ENCODE peak calls at places on chromosomes 5 and 9, in eight cellular contexts. K is Calu3; Z is bronchial epithelial cell; P is dorsolateral prefrontal cortex; N is breast epithelium; E is CD4-positive, alpha-beta T cell; M is A549; I is AG04449. J is an unnamed sample.

GRCh38 chr5:3489221-3489620 is 106.4 kb upstream of the IRX1 start:
- DNase-seq in E (no peak), K (no peak), P (no peak), Z (no peak), I (no peak), N (no peak), M (no peak), J (no peak)

GRCh38 chr9:82645591-82645990 is 417.4 kb downstream of the RASEF start:
- DNase-seq in N (no peak), P (no peak), K (no peak), M (no peak), Z (peak; percentile 50), I (no peak), E (no peak), J (no peak)

GRCh38 chr5:178384815-178385471 is 152.3 kb upstream of the PHYKPL start:
- DNase-seq in E (no peak), Z (no peak), K (no peak), P (no peak), M (no peak), N (no peak), I (no peak), J (no peak)

GRCh38 chr9:77453857-77454647 is 194.1 kb downstream of the GNA14 start:
- DNase-seq in I (no peak), N (no peak), E (no peak), Z (no peak), P (no peak), M (no peak), K (no peak), J (no peak)

GRCh38 chr5:68661237-68661636 is 432.6 kb upstream of the SLC30A5 start:
- DNase-seq in N (no peak), M (no peak), K (peak; percentile 16), E (no peak), I (no peak), Z (peak; percentile 58), P (no peak), J (no peak)

GRCh38 chr5:131417240-131417869 is 153.5 kb downstream of the CDC42SE2 start:
- DNase-seq in Z (peak; percentile 52), E (peak; percentile 81), K (peak; percentile 86), N (peak; percentile 70), I (no peak), M (peak; percentile 78), P (peak; percentile 59), J (peak; percentile 70)

GRCh38 chr5:167049043-167049663 is 1242.3 kb upstream of the WWC1 start:
- DNase-seq in K (peak; percentile 60), M (peak; percentile 44), P (no peak), Z (peak; percentile 58), N (no peak), E (no peak), I (no peak), J (no peak)

GRCh38 chr5:153959134-153959957 is 79.4 kb downstream of the FAM114A2 start:
- DNase-seq in E (no peak), Z (no peak), M (peak; percentile 22), I (peak; percentile 61), P (no peak), K (no peak), N (no peak), J (no peak)

GRCh38 chr9:135961277-135961705 is at the start of gene UBAC1:
- DNase-seq in N (peak; percentile 92), E (peak; percentile 90), Z (peak; percentile 82), P (peak; percentile 96), I (peak; percentile 33), K (peak; percentile 93), M (peak; percentile 95), J (peak; percentile 77)

GRCh38 chr9:135959814-135960213 is 1.4 kb downstream of the UBAC1 start:
- DNase-seq in N (no peak), Z (peak; percentile 17), I (no peak), E (no peak), P (no peak), M (no peak), K (no peak), J (no peak)

GRCh38 chr9:135961811-135962695 is 880 bp upstream of the UBAC1 start:
- DNase-seq in N (no peak), K (no peak), E (no peak), M (no peak), I (no peak), P (no peak), Z (no peak), J (no peak)

GRCh38 chr9:135958485-135958884 is 2.7 kb downstream of the UBAC1 start:
- DNase-seq in M (no peak), E (no peak), I (no peak), P (no peak), N (no peak), K (no peak), Z (no peak), J (no peak)

DNA sequence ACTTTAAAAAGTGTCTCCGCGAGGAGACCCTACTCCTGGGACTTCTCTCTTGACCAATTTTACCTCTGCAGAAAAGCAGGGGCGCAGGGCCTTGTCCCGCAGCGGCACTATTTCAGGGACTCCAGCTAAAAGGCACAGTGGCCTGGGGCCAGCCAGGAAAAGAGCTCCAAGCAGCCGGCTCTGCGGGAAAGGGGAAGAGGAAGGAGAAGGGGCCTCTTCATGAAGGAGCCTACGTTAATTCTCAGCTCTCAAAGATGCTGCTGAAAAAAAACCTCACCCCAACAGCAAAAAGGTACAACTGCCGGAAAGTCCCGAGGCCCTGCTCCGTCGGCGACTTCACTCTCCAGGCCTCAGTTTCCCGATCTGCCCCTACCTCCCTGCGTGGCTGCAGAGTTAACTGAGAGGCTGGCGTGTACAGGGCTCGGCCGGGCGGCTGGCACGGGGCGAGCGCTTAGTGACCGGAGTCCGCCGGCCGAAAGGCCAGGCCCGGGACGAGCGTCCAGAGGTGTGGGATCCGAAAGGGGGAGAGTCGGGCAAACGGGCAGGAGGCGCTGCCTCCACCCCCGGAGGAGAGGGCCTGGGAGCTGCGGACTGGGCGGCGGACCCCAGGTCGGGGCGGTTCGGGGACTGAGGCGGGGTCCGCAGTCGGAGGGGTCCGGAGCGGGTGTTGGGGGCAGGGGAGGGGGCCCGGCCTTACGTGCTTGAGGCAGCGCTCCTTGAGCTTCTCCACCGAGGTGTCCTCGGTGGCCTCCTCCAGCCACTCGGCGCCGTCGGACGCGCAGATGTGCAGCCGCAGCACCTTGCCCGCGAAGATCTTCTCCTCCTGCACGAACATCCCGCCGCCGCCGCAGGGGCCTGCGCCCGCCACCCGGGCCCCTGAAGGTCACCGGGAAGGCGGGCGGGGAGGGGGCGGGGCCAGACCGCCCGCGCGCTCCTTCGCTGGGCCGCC is 571 bp downstream of the UBAC1 start:
- DNase-seq in I (no peak), N (no peak), K (no peak), P (no peak), Z (no peak), M (no peak), E (no peak), J (no peak)
- TF ChIP-seq CTCF in I (peak; percentile 8), N (no peak), K (no peak), P (no peak), Z (no peak), M (no peak), E (no peak), J (no peak)

GRCh38 chr5:15499528-15500325 is at the start of gene FBXL7:
- DNase-seq in N (peak; percentile 67), P (peak; percentile 53), Z (peak; percentile 52), I (no peak), M (peak; percentile 61), E (no peak), K (no peak), J (peak; percentile 29)

GRCh38 chr5:15496886-15497285 is 3.1 kb upstream of the FBXL7 start:
- DNase-seq in E (no peak), Z (no peak), N (no peak), M (peak; percentile 14), P (no peak), K (no peak), I (no peak), J (no peak)

GRCh38 chr5:15501057-15501791 is 1.2 kb downstream of the FBXL7 start:
- DNase-seq in Z (peak; percentile 48), P (peak; percentile 19), E (no peak), M (peak; percentile 41), N (no peak), K (no peak), I (no peak), J (no peak)

GRCh38 chr5:15502208-15502607 is 2.2 kb downstream of the FBXL7 start:
- DNase-seq in M (no peak), Z (no peak), I (no peak), N (no peak), P (no peak), E (no peak), K (no peak), J (no peak)

DNA sequence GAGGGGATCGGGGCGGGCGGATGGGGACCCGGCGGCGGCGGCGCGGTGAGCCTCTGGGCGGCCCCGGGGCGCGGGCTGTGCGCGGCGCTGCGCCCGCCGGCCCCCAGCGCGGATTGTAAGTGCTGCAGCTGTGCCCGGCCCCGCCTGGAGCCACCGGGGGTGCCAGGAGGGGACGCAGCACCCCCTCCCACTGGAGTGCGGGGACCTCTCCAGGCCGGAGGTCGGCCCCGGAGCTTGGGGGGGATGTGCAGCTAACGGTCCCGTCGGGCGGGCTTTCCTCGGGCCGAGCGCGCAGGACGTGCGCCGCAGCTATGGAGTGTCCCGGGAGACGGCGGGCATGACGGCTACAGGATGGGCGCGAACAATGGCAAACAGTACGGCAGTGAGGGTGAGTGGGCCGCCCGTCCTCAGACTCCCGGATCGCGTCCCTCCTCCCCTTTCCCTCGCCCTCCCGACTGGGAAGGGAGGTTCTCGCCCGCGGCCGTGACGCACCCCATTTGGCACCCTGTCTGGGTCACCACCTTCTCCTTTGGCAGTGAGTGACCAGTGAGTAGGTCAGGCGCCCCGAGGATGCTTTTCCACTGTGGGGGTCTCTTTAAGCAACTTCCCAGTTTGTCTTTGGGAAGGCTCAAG is 462 bp downstream of the FBXL7 start:
- DNase-seq in P (no peak), I (no peak), M (peak; percentile 32), E (no peak), Z (peak; percentile 7), K (no peak), N (no peak), J (peak; percentile 49)
- TF ChIP-seq CTCF in P (no peak), I (no peak), M (no peak), E (no peak), Z (no peak), K (no peak), N (no peak), J (no peak)

GRCh38 chr5:16812448-16812847 is 123.6 kb downstream of the MYO10 start:
- DNase-seq in I (no peak), N (no peak), K (no peak), E (no peak), P (no peak), M (no peak), Z (no peak), J (no peak)

GRCh38 chr5:16809816-16810502 is 126.1 kb downstream of the MYO10 start:
- DNase-seq in E (no peak), I (peak; percentile 82), N (no peak), P (no peak), K (no peak), Z (no peak), M (no peak), J (no peak)

GRCh38 chr5:16810503-16810854 is 125.6 kb downstream of the MYO10 start:
- DNase-seq in K (no peak), I (no peak), Z (no peak), N (no peak), P (no peak), E (no peak), M (no peak), J (no peak)

GRCh38 chr5:16815432-16815831 is 120.7 kb downstream of the MYO10 start:
- DNase-seq in E (no peak), Z (peak; percentile 24), M (peak; percentile 35), I (no peak), K (peak; percentile 17), N (no peak), P (no peak), J (no peak)

GRCh38 chr5:16812911-16813310 is 123.2 kb downstream of the MYO10 start:
- DNase-seq in Z (peak; percentile 86), E (no peak), I (no peak), M (peak; percentile 72), N (peak; percentile 66), K (peak; percentile 59), P (no peak), J (no peak)
- TF ChIP-seq CTCF in Z (peak; percentile 43), E (no peak), I (no peak), M (no peak), N (no peak), K (no peak), P (no peak), J (no peak)

DNA sequence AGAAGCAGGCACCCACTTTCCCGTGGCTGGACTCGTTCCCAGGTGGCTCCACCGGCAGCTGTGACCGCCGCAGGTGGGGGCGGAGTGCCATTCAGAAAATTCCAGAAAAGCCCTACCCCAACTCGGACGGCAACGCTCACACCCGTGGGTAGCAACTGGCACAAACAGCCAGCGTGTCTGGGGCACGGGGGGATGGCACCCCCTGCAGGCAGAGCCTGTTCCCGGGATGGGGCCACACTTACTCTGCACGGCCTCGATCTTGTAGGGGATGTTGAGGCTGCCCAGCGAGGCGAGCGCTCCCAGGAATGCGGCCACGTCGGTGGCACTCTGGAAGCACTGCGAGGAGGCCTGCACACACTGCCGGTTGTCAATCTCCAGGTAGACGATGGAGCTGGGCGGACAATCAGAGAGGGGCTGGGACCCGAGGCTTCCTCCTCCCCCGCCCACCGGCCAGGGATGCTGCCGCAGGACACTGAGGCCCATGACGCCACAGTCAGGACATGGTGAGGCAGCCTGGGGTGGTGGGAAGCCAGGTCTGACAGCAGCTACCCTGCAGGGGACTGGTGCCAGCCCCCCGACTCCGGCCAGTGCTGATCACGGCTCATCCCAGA is 20.2 kb upstream of the SEC16A start:
- DNase-seq in N (no peak), M (no peak), K (no peak), I (no peak), E (no peak), Z (no peak), P (no peak), J (no peak)
- TF ChIP-seq CTCF in N (no peak), M (no peak), K (no peak), I (no peak), E (no peak), Z (peak; percentile 6), P (peak; percentile 10), J (no peak)